ENCODE peak calls at places on chromosomes 5 and 9, in six cellular contexts. One of them, this sample, is unnamed.

GRCh38 chr9:18189876-18190670 is 283.9 kb upstream of the ADAMTSL1 start:
- DNase-seq in C1 segment of cervical spinal cord: no peak
- DNase-seq in head of caudate nucleus: no peak
- DNase-seq in HCT116: no peak
- DNase-seq in DMS53: no peak
- DNase-seq in stimulated activated CD8-positive, alpha-beta memory T cell treated with anti-CD3 and anti-CD28 coated beads, Interleukin-4, amount 100 ng/mL, for 48 hours: no peak
- DNase-seq in this sample: no peak

GRCh38 chr9:87213948-87214347 is 266.6 kb upstream of the GAS1 start:
- DNase-seq in C1 segment of cervical spinal cord: no peak
- DNase-seq in head of caudate nucleus: no peak
- DNase-seq in HCT116: no peak
- DNase-seq in DMS53: no peak
- DNase-seq in stimulated activated CD8-positive, alpha-beta memory T cell treated with anti-CD3 and anti-CD28 coated beads, Interleukin-4, amount 100 ng/mL, for 48 hours: no peak
- DNase-seq in this sample: no peak

GRCh38 chr5:458547-459353 is 15.8 kb downstream of the EXOC3 start:
- DNase-seq in C1 segment of cervical spinal cord: no peak
- DNase-seq in head of caudate nucleus: no peak
- DNase-seq in HCT116: no peak
- DNase-seq in DMS53: peak
- DNase-seq in stimulated activated CD8-positive, alpha-beta memory T cell treated with anti-CD3 and anti-CD28 coated beads, Interleukin-4, amount 100 ng/mL, for 48 hours: peak
- DNase-seq in this sample: no peak

GRCh38 chr5:179268966-179269693 is 76.1 kb downstream of the ADAMTS2 start:
- DNase-seq in C1 segment of cervical spinal cord: no peak
- DNase-seq in head of caudate nucleus: no peak
- DNase-seq in HCT116: no peak
- DNase-seq in DMS53: no peak
- DNase-seq in stimulated activated CD8-positive, alpha-beta memory T cell treated with anti-CD3 and anti-CD28 coated beads, Interleukin-4, amount 100 ng/mL, for 48 hours: no peak
- DNase-seq in this sample: no peak

GRCh38 chr5:110854200-110854599 is 115.4 kb downstream of the SLC25A46 start:
- DNase-seq in C1 segment of cervical spinal cord: no peak
- DNase-seq in head of caudate nucleus: no peak
- DNase-seq in HCT116: no peak
- DNase-seq in DMS53: no peak
- DNase-seq in stimulated activated CD8-positive, alpha-beta memory T cell treated with anti-CD3 and anti-CD28 coated beads, Interleukin-4, amount 100 ng/mL, for 48 hours: no peak
- DNase-seq in this sample: no peak

GRCh38 chr5:10744681-10745080 is 16.4 kb downstream of the DAP start:
- DNase-seq in C1 segment of cervical spinal cord: no peak
- DNase-seq in head of caudate nucleus: no peak
- DNase-seq in HCT116: no peak
- DNase-seq in DMS53: no peak
- DNase-seq in stimulated activated CD8-positive, alpha-beta memory T cell treated with anti-CD3 and anti-CD28 coated beads, Interleukin-4, amount 100 ng/mL, for 48 hours: no peak
- DNase-seq in this sample: no peak

GRCh38 chr5:169706758-169707450 is 69.8 kb downstream of the DOCK2 start:
- DNase-seq in C1 segment of cervical spinal cord: no peak
- DNase-seq in head of caudate nucleus: no peak
- DNase-seq in HCT116: no peak
- DNase-seq in DMS53: no peak
- DNase-seq in stimulated activated CD8-positive, alpha-beta memory T cell treated with anti-CD3 and anti-CD28 coated beads, Interleukin-4, amount 100 ng/mL, for 48 hours: no peak
- DNase-seq in this sample: no peak

GRCh38 chr5:6712136-6712581 is 1.1 kb upstream of the TENT4A start:
- DNase-seq in C1 segment of cervical spinal cord: peak
- DNase-seq in head of caudate nucleus: no peak
- DNase-seq in HCT116: no peak
- DNase-seq in DMS53: peak
- DNase-seq in stimulated activated CD8-positive, alpha-beta memory T cell treated with anti-CD3 and anti-CD28 coated beads, Interleukin-4, amount 100 ng/mL, for 48 hours: peak
- DNase-seq in this sample: peak

GRCh38 chr9:129276486-129277260 is 98.6 kb upstream of the IER5L start:
- DNase-seq in C1 segment of cervical spinal cord: no peak
- DNase-seq in head of caudate nucleus: no peak
- DNase-seq in HCT116: no peak
- DNase-seq in DMS53: no peak
- DNase-seq in stimulated activated CD8-positive, alpha-beta memory T cell treated with anti-CD3 and anti-CD28 coated beads, Interleukin-4, amount 100 ng/mL, for 48 hours: no peak
- DNase-seq in this sample: no peak

GRCh38 chr9:91847576-91847975 is 102.5 kb downstream of the ROR2 start:
- DNase-seq in C1 segment of cervical spinal cord: no peak
- DNase-seq in head of caudate nucleus: no peak
- DNase-seq in HCT116: no peak
- DNase-seq in DMS53: no peak
- DNase-seq in stimulated activated CD8-positive, alpha-beta memory T cell treated with anti-CD3 and anti-CD28 coated beads, Interleukin-4, amount 100 ng/mL, for 48 hours: no peak
- DNase-seq in this sample: no peak

GRCh38 chr5:145858929-145859328 is 13.9 kb downstream of the GRXCR2 start:
- DNase-seq in C1 segment of cervical spinal cord: no peak
- DNase-seq in head of caudate nucleus: no peak
- DNase-seq in HCT116: no peak
- DNase-seq in DMS53: no peak
- DNase-seq in stimulated activated CD8-positive, alpha-beta memory T cell treated with anti-CD3 and anti-CD28 coated beads, Interleukin-4, amount 100 ng/mL, for 48 hours: no peak
- DNase-seq in this sample: no peak